ENCODE peak calls at places on chromosomes 3 and 15, in seven cellular contexts. One of them, this sample, is unnamed.

GRCh38 chr3:41102750-41103149 is 96.6 kb upstream of the CTNNB1 start:
- DNase-seq in A549: no peak
- DNase-seq in T follicular helper cell: no peak
- DNase-seq in posterior vena cava: no peak
- DNase-seq in iris pigment epithelial cell: no peak
- DNase-seq in H4: no peak
- DNase-seq in NCI-H2171 treated with DMSO at 0.1 percent for 48 hours: no peak
- DNase-seq in this sample: no peak

GRCh38 chr3:107897471-107898180 is 193.2 kb downstream of the CD47 start:
- DNase-seq in NCI-H2171 treated with DMSO at 0.1 percent for 48 hours: peak
- DNase-seq in H4: peak
- DNase-seq in iris pigment epithelial cell: no peak
- DNase-seq in T follicular helper cell: no peak
- DNase-seq in posterior vena cava: no peak
- DNase-seq in A549: no peak
- DNase-seq in this sample: peak

GRCh38 chr3:14633819-14634424 is 17.6 kb upstream of the CCDC174 start:
- DNase-seq in T follicular helper cell: peak
- DNase-seq in iris pigment epithelial cell: peak
- DNase-seq in posterior vena cava: peak
- DNase-seq in A549: peak
- DNase-seq in H4: peak
- DNase-seq in NCI-H2171 treated with DMSO at 0.1 percent for 48 hours: peak
- DNase-seq in this sample: peak

GRCh38 chr15:40435331-40436089 is 5.2 kb upstream of the BAHD1 start:
- DNase-seq in iris pigment epithelial cell: no peak
- DNase-seq in A549: no peak
- DNase-seq in NCI-H2171 treated with DMSO at 0.1 percent for 48 hours: no peak
- DNase-seq in T follicular helper cell: no peak
- DNase-seq in H4: no peak
- DNase-seq in posterior vena cava: no peak
- DNase-seq in this sample: no peak

GRCh38 chr3:87084868-87085267 is 93.9 kb upstream of the VGLL3 start:
- DNase-seq in iris pigment epithelial cell: peak
- DNase-seq in T follicular helper cell: no peak
- DNase-seq in NCI-H2171 treated with DMSO at 0.1 percent for 48 hours: no peak
- DNase-seq in posterior vena cava: no peak
- DNase-seq in H4: no peak
- DNase-seq in A549: no peak
- DNase-seq in this sample: no peak

GRCh38 chr15:90789496-90789895 is 72.3 kb downstream of the BLM start:
- DNase-seq in iris pigment epithelial cell: no peak
- DNase-seq in T follicular helper cell: no peak
- DNase-seq in H4: no peak
- DNase-seq in A549: no peak
- DNase-seq in NCI-H2171 treated with DMSO at 0.1 percent for 48 hours: no peak
- DNase-seq in posterior vena cava: no peak
- DNase-seq in this sample: no peak

GRCh38 chr3:142180761-142181362 is 31.5 kb upstream of the TFDP2 start:
- DNase-seq in A549: peak
- DNase-seq in T follicular helper cell: no peak
- DNase-seq in posterior vena cava: no peak
- DNase-seq in NCI-H2171 treated with DMSO at 0.1 percent for 48 hours: peak
- DNase-seq in iris pigment epithelial cell: peak
- DNase-seq in H4: peak
- DNase-seq in this sample: peak

GRCh38 chr3:120497813-120498212 is 47.0 kb upstream of the FSTL1 start:
- DNase-seq in NCI-H2171 treated with DMSO at 0.1 percent for 48 hours: no peak
- DNase-seq in iris pigment epithelial cell: peak
- DNase-seq in posterior vena cava: no peak
- DNase-seq in A549: no peak
- DNase-seq in T follicular helper cell: no peak
- DNase-seq in H4: no peak
- DNase-seq in this sample: no peak

GRCh38 chr3:50295553-50296166 is 3.4 kb upstream of the IFRD2 start:
- DNase-seq in H4: no peak
- DNase-seq in iris pigment epithelial cell: no peak
- DNase-seq in A549: no peak
- DNase-seq in posterior vena cava: no peak
- DNase-seq in T follicular helper cell: no peak
- DNase-seq in NCI-H2171 treated with DMSO at 0.1 percent for 48 hours: no peak
- DNase-seq in this sample: no peak

GRCh38 chr3:170178631-170179030 is 2.9 kb downstream of the PHC3 start:
- DNase-seq in iris pigment epithelial cell: no peak
- DNase-seq in NCI-H2171 treated with DMSO at 0.1 percent for 48 hours: no peak
- DNase-seq in posterior vena cava: no peak
- DNase-seq in H4: no peak
- DNase-seq in T follicular helper cell: peak
- DNase-seq in A549: no peak
- DNase-seq in this sample: no peak

GRCh38 chr3:175477651-175478224 is 618.6 kb downstream of the NAALADL2 start:
- DNase-seq in T follicular helper cell: no peak
- DNase-seq in H4: no peak
- DNase-seq in posterior vena cava: no peak
- DNase-seq in iris pigment epithelial cell: no peak
- DNase-seq in A549: no peak
- DNase-seq in NCI-H2171 treated with DMSO at 0.1 percent for 48 hours: no peak
- DNase-seq in this sample: no peak

GRCh38 chr3:42758126-42758525 is 14.9 kb downstream of the CCDC13 start:
- DNase-seq in NCI-H2171 treated with DMSO at 0.1 percent for 48 hours: no peak
- DNase-seq in H4: no peak
- DNase-seq in A549: no peak
- DNase-seq in posterior vena cava: no peak
- DNase-seq in T follicular helper cell: no peak
- DNase-seq in iris pigment epithelial cell: no peak
- DNase-seq in this sample: no peak

GRCh38 chr15:48440084-48440483 is 108.9 kb downstream of the DUT start:
- DNase-seq in A549: no peak
- DNase-seq in NCI-H2171 treated with DMSO at 0.1 percent for 48 hours: no peak
- DNase-seq in iris pigment epithelial cell: peak
- DNase-seq in H4: no peak
- DNase-seq in T follicular helper cell: no peak
- DNase-seq in posterior vena cava: peak
- DNase-seq in this sample: no peak

GRCh38 chr3:176935524-176935923 is 261.8 kb downstream of the TBL1XR1 start:
- DNase-seq in T follicular helper cell: no peak
- DNase-seq in H4: no peak
- DNase-seq in iris pigment epithelial cell: no peak
- DNase-seq in posterior vena cava: no peak
- DNase-seq in A549: no peak
- DNase-seq in NCI-H2171 treated with DMSO at 0.1 percent for 48 hours: no peak
- DNase-seq in this sample: no peak

This sample was measured in HT-29.